ENCODE peak calls at places on chromosomes 13 and 19, in six cellular contexts. G is NCI-H774; F is pancreas; M is body of pancreas; H is SHP77; O is CD4-positive, alpha-beta T cell. K is an unnamed sample.
A peak's percentile ranks its signal among the peaks of the same experiment; 100 is the strongest.

GRCh38 chr19:19538077-19538764 is at the start of gene CILP2:
- DNase-seq in G (peak; percentile 35), F (peak; percentile 63), M (peak; percentile 55), H (no peak), O (peak; percentile 39), K (no peak)

GRCh38 chr19:36093687-36094086 is 17.3 kb upstream of the OVOL3 start:
- DNase-seq in G (no peak), F (no peak), M (no peak), H (no peak), O (no peak), K (no peak)

GRCh38 chr19:4803736-4804695 is 12.5 kb downstream of the FEM1A start:
- DNase-seq in G (no peak), F (peak; percentile 62), M (peak; percentile 72), H (peak; percentile 48), O (peak; percentile 57), K (peak; percentile 80)

GRCh38 chr13:112510987-112511715 is 76.8 kb downstream of the TUBGCP3 start:
- DNase-seq in G (no peak), F (no peak), M (no peak), H (no peak), O (no peak), K (no peak)

GRCh38 chr13:22757530-22758120 is 423.2 kb upstream of the SGCG start:
- DNase-seq in G (no peak), F (no peak), M (no peak), H (no peak), O (no peak), K (no peak)

GRCh38 chr19:15048885-15049541 is at the start of gene CASP14:
- DNase-seq in G (no peak), F (peak; percentile 37), M (no peak), H (no peak), O (no peak), K (no peak)

GRCh38 chr13:78606471-78607408 is 3.4 kb upstream of the POU4F1 start:
- DNase-seq in G (no peak), F (no peak), M (no peak), H (no peak), O (no peak), K (no peak)

GRCh38 chr19:38709119-38709518 is 35.2 kb downstream of the CAPN12 start:
- DNase-seq in G (no peak), F (no peak), M (no peak), H (no peak), O (no peak), K (no peak)

GRCh38 chr19:2167896-2168618 is 4.3 kb downstream of the DOT1L start:
- DNase-seq in G (no peak), F (no peak), M (peak; percentile 51), H (no peak), O (no peak), K (peak; percentile 87)

GRCh38 chr13:111329641-111330040 is 9.2 kb downstream of the TEX29 start:
- DNase-seq in G (no peak), F (no peak), M (no peak), H (no peak), O (no peak), K (no peak)

GRCh38 chr13:112880221-112880641 is 88.8 kb upstream of the MCF2L start:
- DNase-seq in G (no peak), F (no peak), M (no peak), H (no peak), O (no peak), K (no peak)

GRCh38 chr13:113275387-113275786 is 21.7 kb upstream of the LAMP1 start:
- DNase-seq in G (peak; percentile 59), F (peak; percentile 34), M (peak; percentile 67), H (peak; percentile 81), O (peak; percentile 28), K (no peak)

GRCh38 chr19:17743874-17744273 is 7.4 kb upstream of the FCHO1 start:
- DNase-seq in G (no peak), F (no peak), M (no peak), H (no peak), O (no peak), K (no peak)